ENCODE peak calls at places on chromosomes 13 and 19, in six cellular contexts. One of them, this sample, is unnamed. For H3K4me1, the result is how much of the 10 kb centered on the place peaks cover.

GRCh38 chr19:2888739-2889224 is 11.9 kb upstream of the ZNF57 start:
- DNase-seq in H1: no peak
- DNase-seq in HCT116: no peak
- DNase-seq in GM12878: no peak
- DNase-seq in SK-N-SH: no peak
- DNase-seq in K562: no peak
- DNase-seq in this sample: no peak

GRCh38 chr13:106423530-106423929 is 111.9 kb downstream of the EFNB2 start:
- DNase-seq in H1: no peak
- DNase-seq in HCT116: no peak
- DNase-seq in GM12878: no peak
- DNase-seq in SK-N-SH: no peak
- DNase-seq in K562: no peak
- DNase-seq in this sample: no peak

GRCh38 chr13:51801631-51802099 is 2.3 kb downstream of the DHRS12 start:
- DNase-seq in H1: no peak
- DNase-seq in HCT116: no peak
- DNase-seq in GM12878: no peak
- DNase-seq in SK-N-SH: peak
- DNase-seq in K562: no peak
- DNase-seq in this sample: no peak

GRCh38 chr13:106151056-106151699 is 384.3 kb downstream of the EFNB2 start:
- DNase-seq in H1: no peak
- DNase-seq in HCT116: peak
- DNase-seq in GM12878: no peak
- DNase-seq in SK-N-SH: no peak
- DNase-seq in K562: no peak
- DNase-seq in this sample: no peak

GRCh38 chr19:46783670-46784069 is 4.7 kb downstream of the SLC1A5 start:
- DNase-seq in H1: no peak
- DNase-seq in HCT116: no peak
- DNase-seq in GM12878: no peak
- DNase-seq in SK-N-SH: no peak
- DNase-seq in K562: no peak
- DNase-seq in this sample: no peak

GRCh38 chr19:6480843-6481415 is 658 bp downstream of the DENND1C start:
- DNase-seq in H1: no peak
- DNase-seq in HCT116: no peak
- DNase-seq in GM12878: no peak
- DNase-seq in SK-N-SH: no peak
- DNase-seq in K562: no peak
- DNase-seq in this sample: no peak

GRCh38 chr13:34452831-34453230 is 489.2 kb upstream of the NBEA start:
- DNase-seq in H1: no peak
- DNase-seq in HCT116: no peak
- DNase-seq in GM12878: no peak
- DNase-seq in SK-N-SH: no peak
- DNase-seq in K562: no peak
- DNase-seq in this sample: no peak

GRCh38 chr13:72726721-72727416 is 560 bp downstream of the MZT1 start:
- DNase-seq in H1: no peak
- DNase-seq in HCT116: peak
- DNase-seq in GM12878: no peak
- DNase-seq in SK-N-SH: peak
- DNase-seq in K562: peak
- DNase-seq in this sample: no peak

GRCh38 chr19:28727133-28727834 is 485.7 kb downstream of the UQCRFS1 start:
- DNase-seq in H1: peak
- DNase-seq in HCT116: no peak
- DNase-seq in GM12878: no peak
- DNase-seq in SK-N-SH: peak
- DNase-seq in K562: peak
- DNase-seq in this sample: no peak

GRCh38 chr13:106530209-106530906 is 5.1 kb downstream of the EFNB2 start:
- DNase-seq in H1: no peak
- DNase-seq in HCT116: no peak
- DNase-seq in GM12878: no peak
- DNase-seq in SK-N-SH: no peak
- DNase-seq in K562: no peak
- DNase-seq in this sample: no peak

GRCh38 chr19:51948979-51949378 is 21.7 kb downstream of the ZNF613 start:
- DNase-seq in H1: no peak
- DNase-seq in HCT116: no peak
- DNase-seq in GM12878: no peak
- DNase-seq in SK-N-SH: peak
- DNase-seq in K562: no peak
- DNase-seq in this sample: no peak

GRCh38 chr13:27797228-27797624 is 4.9 kb downstream of the GSX1 start:
- DNase-seq in H1: peak
- DNase-seq in HCT116: no peak
- DNase-seq in GM12878: no peak
- DNase-seq in SK-N-SH: no peak
- DNase-seq in K562: peak
- DNase-seq in this sample: no peak

GRCh38 chr19:17041994-17042393 is 15.4 kb upstream of the CPAMD8 start:
- DNase-seq in H1: no peak
- DNase-seq in HCT116: no peak
- DNase-seq in GM12878: no peak
- DNase-seq in SK-N-SH: no peak
- DNase-seq in K562: no peak
- DNase-seq in this sample: no peak

GRCh38 chr19:45506991-45507863 is at the start of gene VASP:
- DNase-seq in H1: peak
- DNase-seq in HCT116: peak
- DNase-seq in GM12878: peak
- DNase-seq in SK-N-SH: peak
- DNase-seq in K562: peak
- DNase-seq in this sample: no peak

GRCh38 chr13:103288114-103288513 is 221.9 kb upstream of the SLC10A2 start:
- DNase-seq in H1: no peak
- DNase-seq in HCT116: no peak
- DNase-seq in GM12878: no peak
- DNase-seq in SK-N-SH: no peak
- DNase-seq in K562: no peak
- DNase-seq in this sample: no peak

GRCh38 chr19:38021356-38021755 is 114.3 kb downstream of the SIPA1L3 start:
- DNase-seq in H1: no peak
- DNase-seq in HCT116: no peak
- DNase-seq in GM12878: no peak
- DNase-seq in SK-N-SH: no peak
- DNase-seq in K562: no peak
- DNase-seq in this sample: no peak

GRCh38 chr13:37413161-37413560 is 185.4 kb downstream of the POSTN start:
- DNase-seq in H1: no peak
- DNase-seq in HCT116: no peak
- DNase-seq in GM12878: no peak
- DNase-seq in SK-N-SH: no peak
- DNase-seq in K562: no peak
- DNase-seq in this sample: no peak

GRCh38 chr13:57634829-57635165 is 3.3 kb downstream of the PCDH17 start:
- DNase-seq in H1: no peak
- DNase-seq in HCT116: no peak
- DNase-seq in GM12878: no peak
- DNase-seq in SK-N-SH: peak
- DNase-seq in K562: no peak
- DNase-seq in this sample: no peak

GRCh38 chr13:102726430-102726829 is 31.6 kb upstream of the METTL21C start:
- DNase-seq in H1: no peak
- DNase-seq in HCT116: no peak
- DNase-seq in GM12878: no peak
- DNase-seq in SK-N-SH: no peak
- DNase-seq in K562: peak
- DNase-seq in this sample: no peak

GRCh38 chr19:2049741-2050348 is 1.2 kb downstream of the MKNK2 start:
- DNase-seq in H1: no peak
- DNase-seq in HCT116: no peak
- DNase-seq in GM12878: no peak
- DNase-seq in SK-N-SH: peak
- DNase-seq in K562: peak
- DNase-seq in this sample: no peak

GRCh38 chr19:38499532-38499931 is 66.0 kb downstream of the RYR1 start:
- DNase-seq in H1: no peak
- DNase-seq in HCT116: no peak
- DNase-seq in GM12878: no peak
- DNase-seq in SK-N-SH: no peak
- DNase-seq in K562: no peak
- DNase-seq in this sample: no peak

GRCh38 chr13:78183737-78184136 is 265.1 kb upstream of the EDNRB start:
- DNase-seq in H1: no peak
- DNase-seq in HCT116: no peak
- DNase-seq in GM12878: no peak
- DNase-seq in SK-N-SH: no peak
- DNase-seq in K562: no peak
- DNase-seq in this sample: no peak

GRCh38 chr19:46718157-46718933 is 1.4 kb upstream of the PRKD2 start:
- DNase-seq in H1: peak
- DNase-seq in HCT116: no peak
- DNase-seq in GM12878: peak
- DNase-seq in SK-N-SH: no peak
- DNase-seq in K562: peak
- DNase-seq in this sample: no peak

GRCh38 chr19:41792513-41793413 is 3.6 kb upstream of the CEACAM3 start:
- DNase-seq in H1: peak
- DNase-seq in HCT116: peak
- DNase-seq in GM12878: no peak
- DNase-seq in SK-N-SH: peak
- DNase-seq in K562: peak
- DNase-seq in this sample: no peak

DNA sequence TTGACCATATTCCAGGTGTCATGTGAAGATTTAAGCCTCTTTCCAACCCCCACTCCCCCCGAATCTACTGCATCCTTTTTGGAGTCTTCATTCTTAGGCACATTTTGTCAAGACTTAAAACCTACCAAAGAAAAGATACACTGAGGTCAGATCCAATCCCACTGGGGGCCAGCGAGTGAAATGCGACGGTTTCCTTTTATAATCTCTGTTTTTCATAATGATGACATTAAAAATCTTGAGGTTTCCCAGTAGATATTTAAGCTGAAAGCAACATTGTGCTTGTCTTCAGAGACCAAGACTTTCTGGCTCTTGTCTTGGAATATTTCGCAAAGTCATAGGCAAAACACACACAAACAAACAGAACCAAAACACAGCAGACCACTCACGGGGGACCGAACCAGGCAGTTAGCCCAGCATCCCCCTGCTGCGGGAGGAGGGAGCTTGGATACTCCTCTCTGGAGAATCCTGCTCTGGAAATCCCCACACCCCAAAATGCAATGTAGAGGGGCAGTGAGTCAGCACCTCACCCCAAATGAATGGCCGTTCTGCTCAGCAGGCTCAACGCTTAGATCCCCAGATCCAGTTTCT is 521 bp upstream of the GAS6 start:
- DNase-seq in H1: no peak
- DNase-seq in HCT116: no peak
- DNase-seq in GM12878: no peak
- DNase-seq in SK-N-SH: peak
- DNase-seq in K562: no peak
- DNase-seq in this sample: no peak
- TF ChIP-seq SIN3A in H1: no peak
- TF ChIP-seq SIN3A in HCT116: no peak
- TF ChIP-seq SIN3A in GM12878: no peak
- TF ChIP-seq SIN3A in SK-N-SH: no peak
- TF ChIP-seq SIN3A in K562: no peak
- TF ChIP-seq SIN3A in this sample: no peak

GRCh38 chr13:112720251-112720650 is 30.4 kb downstream of the ATP11A start:
- DNase-seq in H1: no peak
- DNase-seq in HCT116: no peak
- DNase-seq in GM12878: no peak
- DNase-seq in SK-N-SH: no peak
- DNase-seq in K562: no peak
- DNase-seq in this sample: no peak

GRCh38 chr13:112720814-112721197 is 31.0 kb downstream of the ATP11A start:
- DNase-seq in H1: no peak
- DNase-seq in HCT116: no peak
- DNase-seq in GM12878: no peak
- DNase-seq in SK-N-SH: no peak
- DNase-seq in K562: no peak
- DNase-seq in this sample: no peak

GRCh38 chr13:112719556-112719955 is 29.7 kb downstream of the ATP11A start:
- DNase-seq in H1: no peak
- DNase-seq in HCT116: no peak
- DNase-seq in GM12878: no peak
- DNase-seq in SK-N-SH: no peak
- DNase-seq in K562: no peak
- DNase-seq in this sample: no peak

GRCh38 chr13:112722433-112723250 is 32.8 kb downstream of the ATP11A start:
- DNase-seq in H1: no peak
- DNase-seq in HCT116: peak
- DNase-seq in GM12878: no peak
- DNase-seq in SK-N-SH: no peak
- DNase-seq in K562: peak
- DNase-seq in this sample: peak

GRCh38 chr13:112721198-112722104 is 31.6 kb downstream of the ATP11A start:
- DNase-seq in H1: no peak
- DNase-seq in HCT116: no peak
- DNase-seq in GM12878: no peak
- DNase-seq in SK-N-SH: no peak
- DNase-seq in K562: peak
- DNase-seq in this sample: no peak
- H3K4me1 ChIP-seq in H1: under half
- H3K4me1 ChIP-seq in HCT116: half or more
- H3K4me1 ChIP-seq in GM12878: under half
- H3K4me1 ChIP-seq in SK-N-SH: under half
- H3K4me1 ChIP-seq in K562: under half
- H3K4me1 ChIP-seq in this sample: half or more

DNA sequence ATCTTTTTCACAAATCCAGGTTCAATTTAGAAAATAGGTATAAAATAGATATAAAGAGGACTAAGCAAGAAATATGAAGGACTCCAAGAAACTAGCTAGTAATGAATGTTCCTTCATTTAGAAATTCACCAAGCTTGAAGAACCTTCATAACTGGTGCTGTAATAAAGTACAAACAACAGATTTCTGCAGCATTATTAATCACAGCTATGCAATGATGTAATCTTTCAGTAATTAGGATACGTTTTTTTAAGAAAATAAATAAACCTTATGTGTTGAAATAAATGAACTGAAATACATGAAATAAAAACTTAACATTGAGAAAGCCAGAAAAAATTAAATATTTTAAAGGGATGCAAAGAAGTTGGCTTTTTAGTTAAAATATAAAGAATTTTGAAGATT is 236.1 kb downstream of the RGCC start:
- DNase-seq in H1: no peak
- DNase-seq in HCT116: no peak
- DNase-seq in GM12878: no peak
- DNase-seq in SK-N-SH: no peak
- DNase-seq in K562: no peak
- DNase-seq in this sample: no peak
- TF ChIP-seq SIN3A in H1: no peak
- TF ChIP-seq SIN3A in HCT116: no peak
- TF ChIP-seq SIN3A in GM12878: no peak
- TF ChIP-seq SIN3A in SK-N-SH: no peak
- TF ChIP-seq SIN3A in K562: no peak
- TF ChIP-seq SIN3A in this sample: no peak

DNA sequence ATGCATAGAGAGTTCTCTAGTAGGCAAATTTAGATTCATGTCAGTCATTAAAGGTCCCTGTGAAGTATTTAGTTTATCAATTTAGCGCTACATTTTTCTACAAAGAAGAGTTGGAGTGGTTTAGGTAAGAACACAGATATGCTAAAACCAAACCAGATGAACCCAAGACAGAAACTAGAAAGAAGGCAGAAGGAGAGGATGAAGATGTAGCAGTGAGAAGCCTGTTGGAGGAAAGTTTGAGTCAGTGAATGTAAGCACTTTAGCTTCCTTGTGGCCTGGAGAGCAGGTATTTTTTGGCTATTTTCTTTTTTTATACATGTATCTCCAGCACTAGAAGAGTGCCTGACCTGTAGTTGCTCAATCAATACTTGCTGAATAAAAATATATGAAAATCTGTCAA is 223.7 kb downstream of the KCNRG start:
- DNase-seq in H1: no peak
- DNase-seq in HCT116: no peak
- DNase-seq in GM12878: no peak
- DNase-seq in SK-N-SH: no peak
- DNase-seq in K562: no peak
- DNase-seq in this sample: no peak
- H3K4me1 ChIP-seq in H1: under half
- H3K4me1 ChIP-seq in HCT116: under half
- H3K4me1 ChIP-seq in GM12878: under half
- H3K4me1 ChIP-seq in SK-N-SH: under half
- H3K4me1 ChIP-seq in K562: under half
- H3K4me1 ChIP-seq in this sample: under half

This sample was measured in Panc1.